ENCODE peak calls at places on chromosome 15, in seven cellular contexts. One of them, this sample, is unnamed.

GRCh38 chr15:68650901-68651709 is 72.3 kb downstream of the CORO2B start:
- DNase-seq in K562: peak; percentile 91
- DNase-seq in GM12891: peak; percentile 49
- DNase-seq in HepG2: peak; percentile 18
- DNase-seq in GM12892: peak; percentile 47
- DNase-seq in SK-N-SH: peak; percentile 62
- DNase-seq in GM12878: no peak
- DNase-seq in this sample: peak; percentile 72

GRCh38 chr15:22917556-22917955 is 62.6 kb downstream of the CYFIP1 start:
- DNase-seq in K562: no peak
- DNase-seq in GM12891: no peak
- DNase-seq in HepG2: no peak
- DNase-seq in GM12892: no peak
- DNase-seq in SK-N-SH: no peak
- DNase-seq in GM12878: no peak
- DNase-seq in this sample: no peak

GRCh38 chr15:31296304-31297220 is 30.1 kb upstream of the KLF13 start:
- DNase-seq in K562: no peak
- DNase-seq in GM12891: no peak
- DNase-seq in HepG2: peak; percentile 97
- DNase-seq in GM12892: no peak
- DNase-seq in SK-N-SH: peak; percentile 12
- DNase-seq in GM12878: no peak
- DNase-seq in this sample: no peak

GRCh38 chr15:90851114-90851513 is 17.3 kb upstream of the FURIN start:
- DNase-seq in K562: no peak
- DNase-seq in GM12891: no peak
- DNase-seq in HepG2: no peak
- DNase-seq in GM12892: no peak
- DNase-seq in SK-N-SH: no peak
- DNase-seq in GM12878: no peak
- DNase-seq in this sample: no peak

GRCh38 chr15:81023483-81024264 is 23.0 kb downstream of the TLNRD1 start:
- DNase-seq in K562: no peak
- DNase-seq in GM12891: no peak
- DNase-seq in HepG2: no peak
- DNase-seq in GM12892: peak; percentile 29
- DNase-seq in SK-N-SH: no peak
- DNase-seq in GM12878: peak; percentile 97
- DNase-seq in this sample: no peak

GRCh38 chr15:59401810-59402569 is 29.3 kb upstream of the MYO1E start:
- DNase-seq in K562: no peak
- DNase-seq in GM12891: no peak
- DNase-seq in HepG2: no peak
- DNase-seq in GM12892: no peak
- DNase-seq in SK-N-SH: no peak
- DNase-seq in GM12878: no peak
- DNase-seq in this sample: no peak

GRCh38 chr15:64466408-64467116 is 6.2 kb downstream of the ZNF609 start:
- DNase-seq in K562: no peak
- DNase-seq in GM12891: no peak
- DNase-seq in HepG2: no peak
- DNase-seq in GM12892: no peak
- DNase-seq in SK-N-SH: no peak
- DNase-seq in GM12878: no peak
- DNase-seq in this sample: no peak

GRCh38 chr15:31360843-31361763 is 34.5 kb downstream of the KLF13 start:
- DNase-seq in K562: no peak
- DNase-seq in GM12891: peak; percentile 72
- DNase-seq in HepG2: no peak
- DNase-seq in GM12892: peak; percentile 75
- DNase-seq in SK-N-SH: peak; percentile 39
- DNase-seq in GM12878: no peak
- DNase-seq in this sample: no peak

GRCh38 chr15:98875309-98875708 is 132.3 kb downstream of the PGPEP1L start:
- DNase-seq in K562: no peak
- DNase-seq in GM12891: no peak
- DNase-seq in HepG2: no peak
- DNase-seq in GM12892: no peak
- DNase-seq in SK-N-SH: no peak
- DNase-seq in GM12878: no peak
- DNase-seq in this sample: no peak

GRCh38 chr15:36814085-36814484 is 234.7 kb downstream of the CDIN1 start:
- DNase-seq in K562: no peak
- DNase-seq in GM12891: no peak
- DNase-seq in HepG2: peak; percentile 57
- DNase-seq in GM12892: no peak
- DNase-seq in SK-N-SH: no peak
- DNase-seq in GM12878: no peak
- DNase-seq in this sample: no peak

GRCh38 chr15:69126054-69126469 is 34.4 kb upstream of the GLCE start:
- DNase-seq in K562: no peak
- DNase-seq in GM12891: no peak
- DNase-seq in HepG2: peak; percentile 80
- DNase-seq in GM12892: no peak
- DNase-seq in SK-N-SH: no peak
- DNase-seq in GM12878: no peak
- DNase-seq in this sample: no peak

GRCh38 chr15:29425864-29426263 is 156.2 kb upstream of the NSMCE3 start:
- DNase-seq in K562: no peak
- DNase-seq in GM12891: no peak
- DNase-seq in HepG2: no peak
- DNase-seq in GM12892: no peak
- DNase-seq in SK-N-SH: no peak
- DNase-seq in GM12878: no peak
- DNase-seq in this sample: no peak

GRCh38 chr15:58309993-58310928 is 121.5 kb upstream of the LIPC start:
- DNase-seq in K562: no peak
- DNase-seq in GM12891: no peak
- DNase-seq in HepG2: peak; percentile 6
- DNase-seq in GM12892: no peak
- DNase-seq in SK-N-SH: no peak
- DNase-seq in GM12878: no peak
- DNase-seq in this sample: no peak

DNA sequence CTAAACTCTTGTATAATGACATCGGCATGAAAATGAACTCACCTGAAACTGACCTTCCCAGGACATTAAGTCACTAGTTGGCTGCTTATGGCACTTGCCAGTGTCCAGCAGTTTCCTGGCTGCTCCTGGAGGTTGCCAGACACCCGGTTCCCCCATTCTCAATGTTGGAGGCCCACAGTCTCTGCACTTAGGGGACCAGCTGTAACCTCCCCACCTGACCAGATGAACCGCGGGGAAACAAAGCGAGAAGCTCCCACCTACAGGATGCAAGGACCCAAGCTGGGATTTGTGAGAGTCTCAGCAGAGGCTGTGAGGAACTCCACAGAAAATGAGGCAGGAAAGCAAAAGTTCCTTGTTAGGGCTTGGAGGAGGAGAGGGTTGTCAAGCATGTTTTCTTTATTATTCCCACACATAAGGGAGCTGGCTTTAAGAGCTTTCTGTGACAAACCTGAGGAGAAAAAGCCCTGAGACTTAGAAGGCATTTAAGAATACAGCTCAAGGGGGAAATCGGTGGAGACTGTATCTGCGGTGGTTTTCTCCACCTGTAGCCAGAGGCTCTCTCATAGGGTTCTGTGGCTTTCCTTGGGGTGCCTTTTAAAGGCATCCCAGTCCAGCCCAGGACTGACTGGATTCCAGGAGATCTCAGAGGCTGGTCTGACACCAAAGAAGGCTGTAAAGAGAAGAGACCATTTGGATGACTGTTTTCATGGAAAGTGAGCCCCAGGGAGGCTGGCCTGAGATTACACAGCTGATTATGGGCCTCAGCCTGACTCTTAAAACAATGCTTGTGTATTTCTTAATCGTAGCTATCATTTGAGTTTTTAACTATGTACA is 4.6 kb downstream of the TPM1 start:
- DNase-seq in K562: no peak
- DNase-seq in GM12891: no peak
- DNase-seq in HepG2: no peak
- DNase-seq in GM12892: no peak
- DNase-seq in SK-N-SH: no peak
- DNase-seq in GM12878: no peak
- DNase-seq in this sample: no peak
- TF ChIP-seq POLR2AphosphoS5 in K562: no peak
- TF ChIP-seq POLR2AphosphoS5 in GM12891: no peak
- TF ChIP-seq POLR2AphosphoS5 in HepG2: no peak
- TF ChIP-seq POLR2AphosphoS5 in GM12892: no peak
- TF ChIP-seq POLR2AphosphoS5 in SK-N-SH: peak; percentile 5
- TF ChIP-seq POLR2AphosphoS5 in GM12878: no peak
- TF ChIP-seq POLR2AphosphoS5 in this sample: no peak

DNA sequence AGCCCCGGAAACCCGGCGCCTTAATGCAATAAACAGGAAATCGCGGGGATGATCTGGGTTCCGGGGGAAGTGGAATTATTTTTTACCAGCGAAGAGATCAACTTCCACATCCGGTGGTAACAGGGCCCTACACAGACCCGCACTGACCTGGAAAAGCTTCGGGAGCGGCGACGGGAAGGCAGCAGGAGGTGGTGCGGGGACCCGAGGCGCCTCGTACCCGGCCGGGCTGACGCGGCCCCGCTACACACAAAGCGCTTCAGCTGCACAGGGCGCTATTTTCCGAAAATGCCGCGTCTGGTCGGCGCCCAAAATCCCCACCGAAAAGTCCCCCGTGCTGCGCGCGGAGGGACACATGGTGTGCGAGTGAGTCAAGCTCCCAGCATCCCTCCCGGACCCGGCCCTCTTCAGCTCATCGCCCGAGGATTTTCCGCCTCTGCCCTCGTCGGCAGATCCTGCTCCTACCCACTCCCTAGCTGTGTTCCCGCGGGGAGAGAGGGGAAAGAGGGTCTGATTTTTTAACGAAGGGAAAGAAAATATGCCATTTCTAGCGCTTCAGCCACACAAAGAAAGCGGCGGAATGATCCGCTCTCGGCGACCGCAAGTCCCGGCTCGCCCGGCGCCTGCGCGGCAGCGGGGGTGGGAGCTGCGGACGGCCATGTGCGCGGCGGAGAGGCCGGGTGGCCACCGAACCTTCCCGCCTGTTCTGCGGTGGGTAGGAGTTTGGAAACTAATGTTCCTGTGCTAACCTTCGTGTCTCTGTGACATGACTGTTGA is at the start of gene GABPB1:
- DNase-seq in K562: peak; percentile 96
- DNase-seq in GM12891: peak; percentile 66
- DNase-seq in HepG2: peak; percentile 87
- DNase-seq in GM12892: peak; percentile 71
- DNase-seq in SK-N-SH: peak; percentile 95
- DNase-seq in GM12878: peak; percentile 60
- DNase-seq in this sample: peak; percentile 90
- TF ChIP-seq TAF1 in K562: peak; percentile 76
- TF ChIP-seq TAF1 in GM12891: peak; percentile 86
- TF ChIP-seq TAF1 in HepG2: peak; percentile 87
- TF ChIP-seq TAF1 in GM12892: peak; percentile 73
- TF ChIP-seq TAF1 in SK-N-SH: peak; percentile 81
- TF ChIP-seq TAF1 in GM12878: peak; percentile 92
- TF ChIP-seq TAF1 in this sample: peak; percentile 99

GRCh38 chr15:73937313-73937695 is 11.0 kb downstream of the LOXL1 start:
- DNase-seq in K562: no peak
- DNase-seq in GM12891: no peak
- DNase-seq in HepG2: no peak
- DNase-seq in GM12892: no peak
- DNase-seq in SK-N-SH: no peak
- DNase-seq in GM12878: no peak
- DNase-seq in this sample: no peak

GRCh38 chr15:73937726-73938125 is 11.5 kb downstream of the LOXL1 start:
- DNase-seq in K562: no peak
- DNase-seq in GM12891: no peak
- DNase-seq in HepG2: no peak
- DNase-seq in GM12892: no peak
- DNase-seq in SK-N-SH: no peak
- DNase-seq in GM12878: no peak
- DNase-seq in this sample: no peak

GRCh38 chr15:73936588-73937312 is 10.5 kb downstream of the LOXL1 start:
- DNase-seq in K562: no peak
- DNase-seq in GM12891: no peak
- DNase-seq in HepG2: no peak
- DNase-seq in GM12892: no peak
- DNase-seq in SK-N-SH: no peak
- DNase-seq in GM12878: no peak
- DNase-seq in this sample: no peak

GRCh38 chr15:73935547-73935946 is 9.3 kb downstream of the LOXL1 start:
- DNase-seq in K562: no peak
- DNase-seq in GM12891: no peak
- DNase-seq in HepG2: no peak
- DNase-seq in GM12892: no peak
- DNase-seq in SK-N-SH: no peak
- DNase-seq in GM12878: no peak
- DNase-seq in this sample: no peak

DNA sequence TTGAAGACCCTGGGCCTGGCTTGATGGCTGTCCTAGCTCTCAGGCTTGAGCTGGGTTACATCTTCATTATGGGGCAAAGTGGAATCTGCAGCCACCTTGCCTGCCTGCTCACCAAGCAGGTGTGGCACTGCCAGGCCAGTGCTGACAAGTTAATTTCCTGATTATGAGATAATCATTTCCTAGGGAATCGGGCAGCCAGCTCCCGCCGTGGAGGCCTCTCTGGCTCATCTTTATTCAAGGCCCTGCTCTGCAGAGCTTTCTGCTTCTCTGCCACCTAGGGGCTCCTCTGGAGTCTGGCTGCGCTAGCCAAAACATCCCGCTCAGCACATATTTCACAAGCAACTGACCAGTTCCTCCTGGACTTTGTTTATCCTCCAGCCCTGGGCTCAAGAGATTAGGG is 9.9 kb downstream of the LOXL1 start:
- DNase-seq in K562: no peak
- DNase-seq in GM12891: no peak
- DNase-seq in HepG2: no peak
- DNase-seq in GM12892: no peak
- DNase-seq in SK-N-SH: peak; percentile 70
- DNase-seq in GM12878: no peak
- DNase-seq in this sample: no peak
- TF ChIP-seq POLR2AphosphoS5 in K562: no peak
- TF ChIP-seq POLR2AphosphoS5 in GM12891: no peak
- TF ChIP-seq POLR2AphosphoS5 in HepG2: no peak
- TF ChIP-seq POLR2AphosphoS5 in GM12892: no peak
- TF ChIP-seq POLR2AphosphoS5 in SK-N-SH: no peak
- TF ChIP-seq POLR2AphosphoS5 in GM12878: no peak
- TF ChIP-seq POLR2AphosphoS5 in this sample: no peak

DNA sequence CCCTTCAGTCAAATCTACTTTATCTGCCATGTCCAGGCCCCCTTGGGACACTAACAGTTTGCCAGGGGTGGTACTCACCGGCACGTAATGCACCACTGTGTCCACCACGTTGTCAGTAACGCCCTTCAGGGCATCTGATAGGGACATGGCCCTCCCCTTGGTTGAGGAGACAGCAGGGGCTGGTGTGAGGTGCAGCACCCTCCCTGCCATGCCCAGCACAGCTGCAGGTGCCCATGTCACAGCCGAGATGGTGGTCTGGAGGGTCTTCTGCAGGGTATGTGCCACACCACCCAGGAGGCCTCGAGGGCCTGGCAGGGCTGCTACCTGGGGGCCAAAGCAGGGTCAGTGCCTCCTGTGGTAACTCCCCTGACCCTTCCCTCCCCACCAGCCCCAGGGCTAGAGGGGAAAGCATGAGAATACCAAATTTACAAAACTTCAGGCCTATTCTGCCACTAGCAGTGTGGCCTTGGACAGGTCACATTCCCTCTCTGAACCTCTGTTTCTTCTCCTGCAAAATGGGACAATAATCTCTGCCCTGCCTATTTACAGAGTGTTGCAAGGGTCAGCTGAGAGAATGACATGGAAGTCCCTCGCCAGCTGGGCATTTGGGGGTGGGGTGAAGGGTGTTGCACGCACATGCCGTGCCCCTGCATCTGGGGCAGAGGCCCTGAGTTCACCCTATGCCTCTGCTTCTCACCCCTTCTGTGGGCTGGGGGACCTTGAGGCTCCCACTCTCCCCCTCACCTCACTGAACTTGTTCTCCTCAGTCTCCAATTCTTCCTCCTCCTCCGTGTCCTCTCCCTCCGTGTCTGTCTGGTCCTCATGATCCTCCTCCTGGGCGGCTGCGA is 11.8 kb upstream of the KIF7 start:
- DNase-seq in K562: no peak
- DNase-seq in GM12891: no peak
- DNase-seq in HepG2: no peak
- DNase-seq in GM12892: no peak
- DNase-seq in SK-N-SH: no peak
- DNase-seq in GM12878: no peak
- DNase-seq in this sample: no peak
- TF ChIP-seq TAF1 in K562: no peak
- TF ChIP-seq TAF1 in GM12891: no peak
- TF ChIP-seq TAF1 in HepG2: no peak
- TF ChIP-seq TAF1 in GM12892: no peak
- TF ChIP-seq TAF1 in SK-N-SH: no peak
- TF ChIP-seq TAF1 in GM12878: no peak
- TF ChIP-seq TAF1 in this sample: no peak

This sample was measured in H1.